ENCODE peak calls at places on chromosomes 12 and 14, in nine cellular contexts. X is HEK293T, Z is skeletal muscle cell, K is neural crest cell, U is G401, H is NCI-H460, C is mesenchymal stem cell, R is right cardiac atrium, E is T-cell. P is an unnamed sample.
A peak's percentile ranks its signal among the peaks of the same experiment; 100 is the strongest.

GRCh38 chr12:60257063-60257462 is 661.2 kb downstream of the SLC16A7 start:
- DNase-seq in X (no peak), Z (peak; percentile 39), K (no peak), U (no peak), H (peak; percentile 14), C (peak; percentile 75), R (no peak), E (no peak), P (peak; percentile 30)

GRCh38 chr12:128966411-128966810 is 113.1 kb downstream of the GLT1D1 start:
- DNase-seq in X (no peak), Z (no peak), K (no peak), U (no peak), H (no peak), C (no peak), R (no peak), E (no peak), P (no peak)

GRCh38 chr12:112167728-112168525 is 42.6 kb downstream of the TRAFD1 start:
- DNase-seq in X (no peak), Z (no peak), K (no peak), U (no peak), H (no peak), C (no peak), R (no peak), E (no peak), P (no peak)

GRCh38 chr14:106842687-106843086 is 1316.3 kb downstream of the TMEM121 start:
- DNase-seq in X (no peak), Z (no peak), K (no peak), U (no peak), H (peak; percentile 36), C (no peak), R (no peak), E (no peak), P (no peak)

GRCh38 chr12:15194947-15195346 is 26.3 kb downstream of the RERG start:
- DNase-seq in X (no peak), Z (no peak), K (no peak), U (no peak), H (no peak), C (no peak), R (no peak), E (no peak), P (no peak)

GRCh38 chr12:38384816-38385491 is 68.4 kb downstream of the ALG10B start:
- DNase-seq in X (no peak), Z (no peak), K (no peak), U (no peak), H (peak; percentile 86), C (no peak), R (no peak), E (no peak), P (no peak)

GRCh38 chr14:56816575-56817391 is 6.5 kb upstream of the OTX2 start:
- DNase-seq in X (no peak), Z (no peak), K (no peak), U (no peak), H (no peak), C (no peak), R (no peak), E (no peak), P (no peak)

GRCh38 chr12:132178801-132179401 is 34.6 kb downstream of the NOC4L start:
- DNase-seq in X (no peak), Z (no peak), K (no peak), U (no peak), H (no peak), C (no peak), R (no peak), E (peak; percentile 56), P (peak; percentile 15)

GRCh38 chr14:65032319-65032718 is 45.6 kb downstream of the FNTB start:
- DNase-seq in X (no peak), Z (no peak), K (no peak), U (peak; percentile 99), H (no peak), C (no peak), R (peak; percentile 72), E (no peak), P (no peak)

GRCh38 chr12:90250041-90250440 is 541.4 kb upstream of the ATP2B1 start:
- DNase-seq in X (no peak), Z (no peak), K (no peak), U (peak; percentile 20), H (no peak), C (no peak), R (no peak), E (no peak), P (no peak)